ENCODE peak calls at places on chromosomes 3 and 15, in ten cellular contexts. One of them, this sample, is unnamed.

GRCh38 chr15:45583731-45584639 is 3.2 kb upstream of the BLOC1S6 start:
- DNase-seq in body of pancreas: peak; percentile 30
- DNase-seq in stomach: no peak
- DNase-seq in colonic mucosa: no peak
- DNase-seq in lower lobe of right lung: no peak
- DNase-seq in CD8-positive, alpha-beta T cell: no peak
- DNase-seq in tibial artery: no peak
- DNase-seq in fibroblast of lung: no peak
- DNase-seq in IMR-90: no peak
- DNase-seq in A549: no peak
- DNase-seq in this sample: peak; percentile 59

GRCh38 chr3:177452487-177452886 is 255.2 kb upstream of the TBL1XR1 start:
- DNase-seq in body of pancreas: no peak
- DNase-seq in stomach: no peak
- DNase-seq in colonic mucosa: no peak
- DNase-seq in lower lobe of right lung: no peak
- DNase-seq in CD8-positive, alpha-beta T cell: no peak
- DNase-seq in tibial artery: no peak
- DNase-seq in fibroblast of lung: peak; percentile 83
- DNase-seq in IMR-90: peak; percentile 94
- DNase-seq in A549: peak; percentile 18
- DNase-seq in this sample: no peak

GRCh38 chr3:6825527-6825926 is 35.4 kb upstream of the GRM7 start:
- DNase-seq in body of pancreas: no peak
- DNase-seq in stomach: no peak
- DNase-seq in colonic mucosa: no peak
- DNase-seq in lower lobe of right lung: no peak
- DNase-seq in CD8-positive, alpha-beta T cell: no peak
- DNase-seq in tibial artery: no peak
- DNase-seq in fibroblast of lung: no peak
- DNase-seq in IMR-90: no peak
- DNase-seq in A549: no peak
- DNase-seq in this sample: no peak

GRCh38 chr3:65412591-65412990 is 626.1 kb downstream of the MAGI1 start:
- DNase-seq in body of pancreas: peak; percentile 70
- DNase-seq in stomach: peak; percentile 39
- DNase-seq in colonic mucosa: peak; percentile 91
- DNase-seq in lower lobe of right lung: no peak
- DNase-seq in CD8-positive, alpha-beta T cell: no peak
- DNase-seq in tibial artery: no peak
- DNase-seq in fibroblast of lung: no peak
- DNase-seq in IMR-90: no peak
- DNase-seq in A549: no peak
- DNase-seq in this sample: no peak

GRCh38 chr3:101926594-101927105 is 77.3 kb downstream of the NFKBIZ start:
- DNase-seq in body of pancreas: no peak
- DNase-seq in stomach: no peak
- DNase-seq in colonic mucosa: no peak
- DNase-seq in lower lobe of right lung: no peak
- DNase-seq in CD8-positive, alpha-beta T cell: no peak
- DNase-seq in tibial artery: no peak
- DNase-seq in fibroblast of lung: no peak
- DNase-seq in IMR-90: no peak
- DNase-seq in A549: no peak
- DNase-seq in this sample: no peak

GRCh38 chr15:73951591-73951990 is 25.3 kb downstream of the LOXL1 start:
- DNase-seq in body of pancreas: no peak
- DNase-seq in stomach: no peak
- DNase-seq in colonic mucosa: no peak
- DNase-seq in lower lobe of right lung: peak; percentile 36
- DNase-seq in CD8-positive, alpha-beta T cell: no peak
- DNase-seq in tibial artery: no peak
- DNase-seq in fibroblast of lung: no peak
- DNase-seq in IMR-90: no peak
- DNase-seq in A549: no peak
- DNase-seq in this sample: peak; percentile 58

GRCh38 chr3:20074226-20075063 is 34.2 kb downstream of the KAT2B start:
- DNase-seq in body of pancreas: no peak
- DNase-seq in stomach: no peak
- DNase-seq in colonic mucosa: no peak
- DNase-seq in lower lobe of right lung: no peak
- DNase-seq in CD8-positive, alpha-beta T cell: no peak
- DNase-seq in tibial artery: no peak
- DNase-seq in fibroblast of lung: peak; percentile 35
- DNase-seq in IMR-90: peak; percentile 53
- DNase-seq in A549: no peak
- DNase-seq in this sample: no peak

GRCh38 chr15:73856458-73857192 is 16.7 kb upstream of the TBC1D21 start:
- DNase-seq in body of pancreas: peak; percentile 16
- DNase-seq in stomach: peak; percentile 41
- DNase-seq in colonic mucosa: no peak
- DNase-seq in lower lobe of right lung: no peak
- DNase-seq in CD8-positive, alpha-beta T cell: no peak
- DNase-seq in tibial artery: no peak
- DNase-seq in fibroblast of lung: no peak
- DNase-seq in IMR-90: no peak
- DNase-seq in A549: no peak
- DNase-seq in this sample: no peak

GRCh38 chr3:197394464-197395321 is 96.3 kb upstream of the DLG1 start:
- DNase-seq in body of pancreas: peak; percentile 22
- DNase-seq in stomach: peak; percentile 38
- DNase-seq in colonic mucosa: no peak
- DNase-seq in lower lobe of right lung: no peak
- DNase-seq in CD8-positive, alpha-beta T cell: no peak
- DNase-seq in tibial artery: peak; percentile 51
- DNase-seq in fibroblast of lung: peak; percentile 92
- DNase-seq in IMR-90: peak; percentile 99
- DNase-seq in A549: no peak
- DNase-seq in this sample: peak; percentile 78

GRCh38 chr15:92527197-92527596 is 128.4 kb downstream of the FAM174B start:
- DNase-seq in body of pancreas: peak; percentile 66
- DNase-seq in stomach: peak; percentile 77
- DNase-seq in colonic mucosa: no peak
- DNase-seq in lower lobe of right lung: no peak
- DNase-seq in CD8-positive, alpha-beta T cell: no peak
- DNase-seq in tibial artery: peak; percentile 31
- DNase-seq in fibroblast of lung: peak; percentile 24
- DNase-seq in IMR-90: no peak
- DNase-seq in A549: no peak
- DNase-seq in this sample: no peak

GRCh38 chr3:16132190-16132589 is 42.3 kb upstream of the GALNT15 start:
- DNase-seq in body of pancreas: no peak
- DNase-seq in stomach: no peak
- DNase-seq in colonic mucosa: no peak
- DNase-seq in lower lobe of right lung: no peak
- DNase-seq in CD8-positive, alpha-beta T cell: no peak
- DNase-seq in tibial artery: no peak
- DNase-seq in fibroblast of lung: no peak
- DNase-seq in IMR-90: no peak
- DNase-seq in A549: no peak
- DNase-seq in this sample: no peak

DNA sequence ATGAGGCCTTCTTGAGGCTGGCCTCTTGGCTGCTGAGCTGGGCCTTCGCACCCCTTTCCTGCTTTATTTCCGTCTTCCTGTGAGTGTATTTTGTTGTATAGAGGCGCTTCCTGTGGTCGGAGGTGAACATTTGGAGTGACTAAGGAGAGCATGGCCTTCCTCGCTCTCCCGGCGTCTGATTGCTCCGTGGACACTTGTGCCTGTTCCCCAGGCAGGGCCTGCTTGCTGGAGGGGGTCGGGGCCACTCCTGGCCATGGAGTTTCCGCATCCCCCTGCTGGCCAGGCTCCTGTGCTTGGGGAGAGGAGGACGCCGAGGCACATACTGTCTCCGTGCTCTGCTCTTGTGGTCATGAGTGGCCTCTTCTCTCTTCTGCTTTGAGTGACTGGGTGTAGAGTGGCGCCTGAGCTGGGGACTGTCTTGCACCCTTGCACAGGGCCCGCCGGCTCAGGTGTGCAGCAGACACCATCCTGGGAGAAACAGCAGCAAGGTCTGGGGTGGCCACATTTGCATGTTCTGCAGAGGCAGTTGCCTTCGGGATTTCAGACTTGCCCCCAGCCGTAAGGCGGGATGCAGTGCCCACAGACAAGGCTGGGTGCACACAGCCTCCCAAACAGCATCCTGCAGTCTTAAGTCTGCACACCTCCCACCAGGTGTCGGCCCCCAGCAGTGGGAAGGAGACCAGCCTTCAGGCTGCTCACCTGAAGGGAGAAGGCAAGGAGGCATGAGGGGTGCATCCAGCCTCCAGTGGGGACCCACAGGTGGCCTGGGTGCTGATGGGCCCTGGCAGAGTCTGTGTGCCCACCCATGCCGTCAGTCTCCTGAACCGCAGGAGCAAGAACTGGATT is 16.4 kb downstream of the KLF13 start:
- DNase-seq in body of pancreas: no peak
- DNase-seq in stomach: no peak
- DNase-seq in colonic mucosa: no peak
- DNase-seq in lower lobe of right lung: peak; percentile 46
- DNase-seq in CD8-positive, alpha-beta T cell: no peak
- DNase-seq in tibial artery: no peak
- DNase-seq in fibroblast of lung: no peak
- DNase-seq in IMR-90: no peak
- DNase-seq in A549: no peak
- DNase-seq in this sample: no peak
- H3K4me3 ChIP-seq in body of pancreas: no peak overlapping the region
- H3K4me3 ChIP-seq in stomach: no peak overlapping the region
- H3K4me3 ChIP-seq in colonic mucosa: no peak overlapping the region
- H3K4me3 ChIP-seq in lower lobe of right lung: peak overlapping the region; percentile 17
- H3K4me3 ChIP-seq in CD8-positive, alpha-beta T cell: peak overlapping the region; percentile 34
- H3K4me3 ChIP-seq in tibial artery: no peak overlapping the region
- H3K4me3 ChIP-seq in fibroblast of lung: no peak overlapping the region
- H3K4me3 ChIP-seq in IMR-90: no peak overlapping the region
- H3K4me3 ChIP-seq in A549: no peak overlapping the region
- H3K4me3 ChIP-seq in this sample: no peak overlapping the region

GRCh38 chr3:128879125-128879969 is at the start of gene ACAD9:
- DNase-seq in body of pancreas: peak; percentile 98
- DNase-seq in stomach: peak; percentile 98
- DNase-seq in colonic mucosa: peak; percentile 97
- DNase-seq in lower lobe of right lung: peak; percentile 98
- DNase-seq in CD8-positive, alpha-beta T cell: peak; percentile 90
- DNase-seq in tibial artery: peak; percentile 97
- DNase-seq in fibroblast of lung: peak; percentile 98
- DNase-seq in IMR-90: peak; percentile 97
- DNase-seq in A549: peak; percentile 98
- DNase-seq in this sample: peak; percentile 98

GRCh38 chr3:128881576-128881975 is 2.2 kb downstream of the ACAD9 start:
- DNase-seq in body of pancreas: no peak
- DNase-seq in stomach: no peak
- DNase-seq in colonic mucosa: no peak
- DNase-seq in lower lobe of right lung: no peak
- DNase-seq in CD8-positive, alpha-beta T cell: no peak
- DNase-seq in tibial artery: no peak
- DNase-seq in fibroblast of lung: no peak
- DNase-seq in IMR-90: no peak
- DNase-seq in A549: no peak
- DNase-seq in this sample: no peak

GRCh38 chr3:128878011-128878457 is 1.4 kb upstream of the ACAD9 start:
- DNase-seq in body of pancreas: no peak
- DNase-seq in stomach: no peak
- DNase-seq in colonic mucosa: no peak
- DNase-seq in lower lobe of right lung: no peak
- DNase-seq in CD8-positive, alpha-beta T cell: no peak
- DNase-seq in tibial artery: no peak
- DNase-seq in fibroblast of lung: no peak
- DNase-seq in IMR-90: no peak
- DNase-seq in A549: no peak
- DNase-seq in this sample: no peak

GRCh38 chr3:128879991-128880390 is 571 bp downstream of the ACAD9 start:
- DNase-seq in body of pancreas: no peak
- DNase-seq in stomach: no peak
- DNase-seq in colonic mucosa: no peak
- DNase-seq in lower lobe of right lung: no peak
- DNase-seq in CD8-positive, alpha-beta T cell: no peak
- DNase-seq in tibial artery: no peak
- DNase-seq in fibroblast of lung: no peak
- DNase-seq in IMR-90: no peak
- DNase-seq in A549: no peak
- DNase-seq in this sample: no peak

DNA sequence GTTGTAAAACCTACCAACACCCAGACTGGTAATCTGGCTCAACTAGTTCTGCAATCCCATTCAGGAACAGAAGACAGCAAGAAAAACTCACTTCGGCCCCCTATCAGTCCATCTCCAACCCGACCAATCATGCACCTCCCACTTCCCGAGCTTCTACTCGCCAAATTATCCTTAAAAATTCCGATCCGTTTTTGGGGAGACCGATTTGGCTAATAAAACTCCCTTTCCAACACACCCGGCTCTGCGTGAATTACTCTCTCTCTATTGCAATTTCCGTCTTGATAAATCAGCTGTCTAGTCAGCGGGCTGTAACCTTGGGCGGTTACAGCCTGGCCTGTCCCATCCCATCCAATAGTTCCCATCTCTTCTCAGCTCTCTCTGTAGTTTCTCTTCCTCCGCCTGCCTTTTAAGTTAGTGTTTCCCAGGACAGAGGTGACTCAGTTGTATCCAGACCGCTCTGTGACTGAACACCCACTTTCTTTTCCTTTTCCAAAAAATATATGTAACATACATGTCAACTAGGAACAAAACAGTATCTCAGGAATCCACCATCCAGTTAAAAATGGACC is 780 bp upstream of the ACAD9 start:
- DNase-seq in body of pancreas: peak; percentile 37
- DNase-seq in stomach: no peak
- DNase-seq in colonic mucosa: peak; percentile 38
- DNase-seq in lower lobe of right lung: no peak
- DNase-seq in CD8-positive, alpha-beta T cell: no peak
- DNase-seq in tibial artery: peak; percentile 25
- DNase-seq in fibroblast of lung: peak; percentile 67
- DNase-seq in IMR-90: peak; percentile 77
- DNase-seq in A549: no peak
- DNase-seq in this sample: no peak
- H3K4me3 ChIP-seq in body of pancreas: peak overlapping the region; percentile 72
- H3K4me3 ChIP-seq in stomach: peak overlapping the region; percentile 68
- H3K4me3 ChIP-seq in colonic mucosa: peak overlapping the region; percentile 91
- H3K4me3 ChIP-seq in lower lobe of right lung: peak overlapping the region; percentile 94
- H3K4me3 ChIP-seq in CD8-positive, alpha-beta T cell: peak overlapping the region; percentile 92
- H3K4me3 ChIP-seq in tibial artery: peak overlapping the region; percentile 76
- H3K4me3 ChIP-seq in fibroblast of lung: peak overlapping the region; percentile 90
- H3K4me3 ChIP-seq in IMR-90: peak overlapping the region; percentile 54
- H3K4me3 ChIP-seq in A549: peak overlapping the region; percentile 93
- H3K4me3 ChIP-seq in this sample: peak overlapping the region; percentile 40

GRCh38 chr3:120092444-120092843 is 1.8 kb downstream of the GSK3B start:
- DNase-seq in body of pancreas: no peak
- DNase-seq in stomach: no peak
- DNase-seq in colonic mucosa: no peak
- DNase-seq in lower lobe of right lung: no peak
- DNase-seq in CD8-positive, alpha-beta T cell: no peak
- DNase-seq in tibial artery: no peak
- DNase-seq in fibroblast of lung: no peak
- DNase-seq in IMR-90: no peak
- DNase-seq in A549: no peak
- DNase-seq in this sample: no peak
- H3K4me3 ChIP-seq in body of pancreas: peak overlapping the region; percentile 18
- H3K4me3 ChIP-seq in stomach: peak overlapping the region; percentile 74
- H3K4me3 ChIP-seq in colonic mucosa: peak overlapping the region; percentile 89
- H3K4me3 ChIP-seq in lower lobe of right lung: peak overlapping the region; percentile 80
- H3K4me3 ChIP-seq in CD8-positive, alpha-beta T cell: peak overlapping the region; percentile 80
- H3K4me3 ChIP-seq in tibial artery: peak overlapping the region; percentile 64
- H3K4me3 ChIP-seq in fibroblast of lung: peak overlapping the region; percentile 98
- H3K4me3 ChIP-seq in IMR-90: peak overlapping the region; percentile 79
- H3K4me3 ChIP-seq in A549: peak overlapping the region; percentile 63
- H3K4me3 ChIP-seq in this sample: peak overlapping the region; percentile 91

GRCh38 chr3:45599424-45599886 is 4.9 kb downstream of the LIMD1 start:
- DNase-seq in body of pancreas: peak; percentile 58
- DNase-seq in stomach: peak; percentile 51
- DNase-seq in colonic mucosa: peak; percentile 60
- DNase-seq in lower lobe of right lung: peak; percentile 49
- DNase-seq in CD8-positive, alpha-beta T cell: no peak
- DNase-seq in tibial artery: no peak
- DNase-seq in fibroblast of lung: no peak
- DNase-seq in IMR-90: no peak
- DNase-seq in A549: no peak
- DNase-seq in this sample: no peak
- H3K4me3 ChIP-seq in body of pancreas: no peak overlapping the region
- H3K4me3 ChIP-seq in stomach: no peak overlapping the region
- H3K4me3 ChIP-seq in colonic mucosa: no peak overlapping the region
- H3K4me3 ChIP-seq in lower lobe of right lung: peak overlapping the region; percentile 90
- H3K4me3 ChIP-seq in CD8-positive, alpha-beta T cell: no peak overlapping the region
- H3K4me3 ChIP-seq in tibial artery: no peak overlapping the region
- H3K4me3 ChIP-seq in fibroblast of lung: no peak overlapping the region
- H3K4me3 ChIP-seq in IMR-90: no peak overlapping the region
- H3K4me3 ChIP-seq in A549: no peak overlapping the region
- H3K4me3 ChIP-seq in this sample: no peak overlapping the region

This sample was measured in aorta.